ENCODE peak calls at places on chromosomes 5 and 9, in nine cellular contexts. C, B, P, R, J, Q, I, D and O are unnamed samples. For H3K4me1, the result is how much of the 10 kb centered on the place peaks cover.

GRCh38 chr9:34206561-34206960 is 27.7 kb downstream of the UBAP1 start:
- DNase-seq in C (no peak), B (no peak), P (no peak), R (no peak), J (no peak), Q (no peak), I (no peak), D (no peak), O (no peak)

GRCh38 chr5:140547508-140548299 is at the start of gene EIF4EBP3:
- DNase-seq in C (peak), B (peak), P (peak), R (peak), J (peak), Q (peak), I (peak), D (peak), O (peak)

GRCh38 chr9:70218767-70219166 is 40.0 kb upstream of the SMC5 start:
- DNase-seq in C (no peak), B (peak), P (peak), R (no peak), J (no peak), Q (no peak), I (no peak), D (no peak), O (no peak)

GRCh38 chr5:111929892-111930291 is 172.9 kb upstream of the NREP start:
- DNase-seq in C (no peak), B (peak), P (peak), R (no peak), J (peak), Q (no peak), I (no peak), D (no peak), O (no peak)

GRCh38 chr5:25255128-25255527 is 610.4 kb upstream of the CDH10 start:
- DNase-seq in C (no peak), B (no peak), P (no peak), R (no peak), J (no peak), Q (no peak), I (no peak), D (no peak), O (no peak)

GRCh38 chr5:64184832-64185231 is 19.2 kb downstream of the RNF180 start:
- DNase-seq in C (no peak), B (no peak), P (no peak), R (no peak), J (no peak), Q (no peak), I (no peak), D (no peak), O (no peak)

GRCh38 chr9:137021979-137022619 is 5.9 kb downstream of the ABCA2 start:
- DNase-seq in C (peak), B (peak), P (peak), R (peak), J (peak), Q (peak), I (no peak), D (no peak), O (peak)

GRCh38 chr5:59759600-59760357 is 133.7 kb downstream of the PDE4D start:
- DNase-seq in C (no peak), B (peak), P (no peak), R (no peak), J (no peak), Q (no peak), I (no peak), D (no peak), O (no peak)

GRCh38 chr5:95846554-95847260 is 24.2 kb upstream of the GLRX start:
- DNase-seq in C (peak), B (peak), P (peak), R (peak), J (peak), Q (no peak), I (no peak), D (peak), O (peak)

GRCh38 chr5:131548190-131548589 is 86.8 kb downstream of the RAPGEF6 start:
- DNase-seq in C (peak), B (no peak), P (no peak), R (no peak), J (no peak), Q (no peak), I (no peak), D (no peak), O (no peak)

GRCh38 chr9:126043691-126044090 is 282.9 kb upstream of the MVB12B start:
- DNase-seq in C (no peak), B (peak), P (no peak), R (no peak), J (no peak), Q (no peak), I (no peak), D (no peak), O (no peak)

GRCh38 chr9:126839301-126839700 is 21.1 kb upstream of the ZBTB34 start:
- DNase-seq in C (no peak), B (no peak), P (no peak), R (no peak), J (no peak), Q (no peak), I (no peak), D (peak), O (no peak)

GRCh38 chr9:124339603-124340146 is 75.6 kb downstream of the PSMB7 start:
- DNase-seq in C (no peak), B (no peak), P (no peak), R (no peak), J (no peak), Q (no peak), I (no peak), D (no peak), O (peak)

GRCh38 chr9:133374612-133375115 is 1.2 kb downstream of the SURF4 start:
- DNase-seq in C (peak), B (peak), P (peak), R (no peak), J (no peak), Q (no peak), I (no peak), D (no peak), O (no peak)

GRCh38 chr9:93267091-93267541 is 83.2 kb downstream of the WNK2 start:
- DNase-seq in C (no peak), B (no peak), P (no peak), R (no peak), J (peak), Q (no peak), I (no peak), D (peak), O (no peak)

GRCh38 chr5:123273984-123274383 is 149.2 kb downstream of the CEP120 start:
- DNase-seq in C (no peak), B (no peak), P (no peak), R (no peak), J (no peak), Q (no peak), I (no peak), D (no peak), O (no peak)

GRCh38 chr9:120779227-120779626 is 14.0 kb downstream of the FBXW2 start:
- DNase-seq in C (no peak), B (no peak), P (no peak), R (no peak), J (no peak), Q (no peak), I (no peak), D (no peak), O (no peak)

GRCh38 chr5:172932313-172933017 is 26.8 kb upstream of the RPL26L1 start:
- DNase-seq in C (peak), B (peak), P (peak), R (peak), J (peak), Q (peak), I (peak), D (peak), O (peak)

GRCh38 chr5:139415221-139415861 is 11.5 kb upstream of the SPATA24 start:
- DNase-seq in C (peak), B (no peak), P (no peak), R (no peak), J (no peak), Q (no peak), I (no peak), D (no peak), O (no peak)

DNA sequence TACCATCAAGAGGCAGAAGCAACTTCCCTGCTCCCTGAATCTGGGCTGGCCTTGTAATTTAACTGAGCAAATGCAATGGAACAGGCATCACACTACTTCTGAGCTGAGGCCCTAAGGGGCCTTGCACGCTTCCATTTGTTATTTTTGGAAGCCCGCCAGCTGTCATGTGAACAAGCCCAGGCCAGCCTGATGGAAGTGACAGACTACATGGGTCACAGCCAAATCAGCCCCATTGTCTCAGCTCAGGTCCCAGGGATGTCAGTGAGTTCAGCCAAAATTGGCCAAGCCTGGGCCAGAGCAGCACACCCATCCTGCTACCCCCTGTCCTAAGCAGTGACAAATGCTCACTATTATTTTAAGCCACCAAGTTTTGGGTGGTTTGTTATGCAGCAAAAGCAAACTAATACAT is 72.8 kb downstream of the PRRT1B start:
- DNase-seq in C (no peak), B (no peak), P (no peak), R (no peak), J (peak), Q (no peak), I (no peak), D (peak), O (no peak)
- H3K4me1 ChIP-seq in C (under half), B (under half), P (under half), R (under half), J (under half), Q (under half), I (under half), D (under half), O (under half)

GRCh38 chr5:143053780-143054179 is 283.6 kb downstream of the ARHGAP26 start:
- DNase-seq in C (no peak), B (no peak), P (no peak), R (no peak), J (no peak), Q (no peak), I (no peak), D (no peak), O (no peak)
- H3K27ac ChIP-seq in C (no peak), B (no peak), P (no peak), R (no peak), J (no peak), Q (no peak), I (no peak), D (no peak), O (no peak)

GRCh38 chr9:6024035-6024554 is 8.7 kb upstream of the RANBP6 start:
- DNase-seq in C (peak), B (no peak), P (no peak), R (no peak), J (peak), Q (peak), I (no peak), D (no peak), O (no peak)
- H3K4me3 ChIP-seq in C (peak), B (no peak), P (no peak), R (no peak), J (no peak), Q (peak), I (no peak), D (no peak), O (peak)

DNA sequence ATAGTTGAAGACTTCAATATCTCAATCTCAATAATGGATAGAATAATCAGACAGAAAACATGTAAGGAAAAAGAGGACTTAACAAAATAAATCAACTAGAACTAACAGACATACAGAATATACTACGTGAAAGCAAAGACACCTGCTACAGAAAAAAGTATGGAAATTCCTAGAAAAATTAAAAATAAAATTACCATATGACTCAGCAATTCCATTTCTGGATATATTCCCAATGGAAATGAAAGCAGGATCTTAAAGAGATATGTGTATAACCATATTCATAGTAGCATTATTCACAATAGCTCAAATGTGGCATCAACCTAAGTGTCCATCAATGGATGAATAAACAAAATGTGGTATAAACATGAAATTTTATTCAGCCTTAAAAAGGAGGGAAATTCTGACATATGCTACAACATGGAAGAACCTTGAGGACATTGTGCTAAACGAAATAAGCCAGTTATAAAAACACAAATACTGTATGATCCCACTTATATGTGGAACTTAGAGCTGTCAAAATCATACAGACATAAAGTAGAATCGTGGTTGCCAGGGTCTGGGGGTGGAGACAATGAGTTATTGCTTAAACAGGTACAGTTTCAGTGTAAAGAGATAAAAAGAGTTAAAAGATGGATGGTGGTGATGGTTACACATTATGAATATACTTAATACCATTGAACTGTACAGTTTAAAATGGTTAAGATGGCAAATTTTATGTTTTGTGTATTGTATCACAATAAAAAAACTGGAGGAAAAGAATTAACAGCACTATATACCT is 6.9 kb downstream of the PLAA start:
- DNase-seq in C (no peak), B (no peak), P (no peak), R (no peak), J (no peak), Q (no peak), I (no peak), D (no peak), O (no peak)
- H3K4me1 ChIP-seq in C (under half), B (under half), P (under half), R (under half), J (under half), Q (under half), I (under half), D (under half), O (under half)

DNA sequence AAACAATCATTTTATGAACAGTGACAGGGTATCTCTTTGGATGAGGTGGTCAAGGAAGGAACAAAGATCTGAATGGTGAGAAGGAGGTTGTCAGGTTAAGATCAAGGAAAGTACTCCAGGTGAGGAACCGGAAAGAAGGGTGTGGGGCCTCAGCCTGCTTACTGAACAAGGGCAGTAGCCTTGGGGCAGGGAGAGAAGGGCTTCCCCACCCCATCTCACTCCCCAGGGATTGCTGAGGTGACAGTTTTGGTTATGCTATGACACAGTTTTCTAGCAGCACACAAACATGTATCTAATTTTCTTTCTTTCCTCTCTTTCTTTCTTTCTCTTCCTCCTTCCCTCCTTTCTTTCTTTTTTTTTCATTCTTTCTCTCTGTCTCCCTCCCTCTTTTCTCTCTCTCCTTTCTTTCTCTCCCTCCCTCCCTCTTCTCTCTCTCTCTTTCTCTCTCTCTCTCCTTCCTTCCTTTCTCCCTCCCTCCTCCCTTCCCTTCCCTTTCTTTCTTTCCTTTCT is 4.1 kb upstream of the HDHD3 start:
- DNase-seq in C (peak), B (no peak), P (no peak), R (no peak), J (peak), Q (no peak), I (no peak), D (no peak), O (no peak)
- H3K27ac ChIP-seq in C (no peak), B (no peak), P (no peak), R (no peak), J (peak), Q (no peak), I (peak), D (no peak), O (no peak)

DNA sequence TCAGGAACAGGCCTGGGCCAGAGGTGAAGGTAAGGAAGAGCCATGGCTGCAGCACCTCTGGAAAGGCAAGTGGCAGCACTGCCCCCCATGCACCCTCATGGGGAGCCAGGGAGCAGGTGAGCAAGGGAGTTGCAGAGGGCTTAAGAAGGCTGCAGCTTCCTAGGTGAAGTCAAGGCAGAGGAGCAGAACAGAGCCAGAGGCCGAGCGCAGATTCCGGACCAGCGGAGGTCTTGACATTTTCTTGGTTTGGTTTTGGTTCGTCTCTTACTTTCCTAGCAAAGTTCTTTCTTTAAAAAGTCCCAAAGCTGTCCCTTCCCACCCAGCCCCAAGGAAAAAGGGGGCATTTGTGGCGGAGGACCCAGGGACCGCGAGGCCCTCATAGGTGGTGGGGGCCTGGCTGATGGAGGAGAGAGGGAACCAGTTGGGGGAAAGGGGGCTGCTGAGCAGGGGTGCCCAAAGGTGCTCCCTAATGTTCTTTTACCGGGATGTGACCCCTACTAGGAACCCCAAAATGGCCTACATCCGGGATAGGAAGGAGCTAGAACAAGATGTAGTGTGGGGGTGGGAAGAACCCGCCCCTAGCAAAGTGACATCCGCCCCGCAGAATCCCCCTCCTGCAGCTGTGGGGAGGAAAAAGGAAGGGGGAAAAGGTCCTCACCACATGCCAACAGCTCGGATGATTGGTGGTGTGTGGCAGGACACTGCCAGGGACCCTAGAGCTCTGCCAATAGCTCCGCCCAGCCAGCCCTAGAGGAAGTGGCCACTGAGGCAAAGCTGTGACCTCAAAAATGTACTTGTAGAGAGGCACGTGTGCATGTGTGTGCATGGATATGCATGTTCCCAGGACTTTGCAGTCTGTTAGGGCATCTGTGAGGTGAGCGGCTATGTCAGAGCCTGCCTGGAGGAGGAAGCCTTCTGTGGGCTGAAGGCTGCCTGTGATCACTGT is 914 bp upstream of the CD72 start:
- DNase-seq in C (peak), B (no peak), P (peak), R (peak), J (no peak), Q (no peak), I (no peak), D (no peak), O (peak)
- H3K4me3 ChIP-seq in C (peak), B (no peak), P (no peak), R (peak), J (no peak), Q (no peak), I (no peak), D (no peak), O (no peak)